ENCODE peak calls at places on chromosomes 11 and 22, in seven cellular contexts. K is SK-N-SH, U is HepG2, Q is HCT116, O is K562, R is GM12878, Y is H1. P is an unnamed sample.

GRCh38 chr11:16356751-16357365 is 512 bp upstream of the SOX6 start:
- DNase-seq in K (no peak), U (no peak), Q (no peak), O (no peak), R (no peak), Y (no peak), P (no peak)

GRCh38 chr11:34012734-34013133 is 38.8 kb upstream of the CAPRIN1 start:
- DNase-seq in K (no peak), U (no peak), Q (no peak), O (no peak), R (no peak), Y (no peak), P (no peak)

GRCh38 chr11:118476676-118477075 is 40.4 kb downstream of the KMT2A start:
- DNase-seq in K (no peak), U (no peak), Q (no peak), O (no peak), R (no peak), Y (no peak), P (no peak)

GRCh38 chr11:8317164-8317563 is 53.5 kb upstream of the LMO1 start:
- DNase-seq in K (no peak), U (no peak), Q (no peak), O (no peak), R (no peak), Y (no peak), P (no peak)

GRCh38 chr11:107139396-107139795 is 121.1 kb upstream of the GUCY1A2 start:
- DNase-seq in K (no peak), U (no peak), Q (no peak), O (no peak), R (no peak), Y (no peak), P (no peak)

GRCh38 chr11:1779806-1780699 is 16.3 kb upstream of the CTSD start:
- DNase-seq in K (peak; percentile 21), U (no peak), Q (no peak), O (no peak), R (no peak), Y (no peak), P (no peak)

GRCh38 chr11:43735931-43736330 is 55.4 kb downstream of the HSD17B12 start:
- DNase-seq in K (no peak), U (no peak), Q (no peak), O (no peak), R (no peak), Y (no peak), P (no peak)

GRCh38 chr11:90845126-90845525 is 622.3 kb upstream of the CHORDC1 start:
- DNase-seq in K (no peak), U (no peak), Q (no peak), O (no peak), R (no peak), Y (no peak), P (no peak)

DNA sequence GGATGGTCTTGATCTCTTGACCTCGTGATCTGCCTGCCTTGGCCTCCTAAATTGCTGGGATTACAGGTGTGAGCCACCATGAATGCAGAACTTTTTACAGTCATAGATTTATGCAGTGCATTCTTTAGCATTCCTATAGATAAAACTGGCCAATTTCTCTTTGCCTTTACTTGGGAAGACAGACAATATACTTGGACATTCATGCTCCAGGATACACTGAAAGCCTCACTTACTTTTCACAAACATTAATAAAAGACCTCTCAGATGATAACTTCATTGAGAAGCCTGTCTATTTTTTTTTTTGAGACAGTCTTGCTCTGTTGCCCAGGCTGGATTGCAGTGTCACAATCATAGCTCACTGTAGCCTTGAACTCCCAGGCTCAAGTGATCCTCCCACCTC is 12.3 kb upstream of the CLTCL1 start:
- DNase-seq in K (no peak), U (no peak), Q (no peak), O (no peak), R (no peak), Y (no peak), P (no peak)
- TF ChIP-seq SIN3A in K (no peak), U (no peak), Q (no peak), O (no peak), R (no peak), Y (no peak), P (no peak)

DNA sequence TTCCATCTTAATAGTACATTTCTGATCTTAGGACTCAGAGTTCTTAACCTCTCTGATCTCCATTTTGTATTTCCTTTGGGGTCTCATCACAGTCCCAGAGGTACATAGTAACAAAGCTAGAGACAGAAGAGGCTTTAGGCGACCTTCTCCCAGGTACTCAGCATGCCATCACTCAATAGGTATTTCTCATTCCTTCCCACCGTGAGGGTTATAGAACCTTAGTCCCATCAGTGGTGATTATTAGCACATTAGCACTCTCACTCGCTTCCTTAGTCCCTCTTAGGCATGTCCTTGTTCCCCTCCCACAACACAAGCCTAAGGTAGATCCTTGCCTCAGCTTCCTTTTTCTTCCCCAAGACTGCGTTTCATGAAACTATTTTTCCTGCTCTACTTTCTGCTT is 14.7 kb downstream of the SWAP70 start:
- DNase-seq in K (no peak), U (no peak), Q (no peak), O (no peak), R (no peak), Y (no peak), P (no peak)
- TF ChIP-seq SIN3A in K (no peak), U (no peak), Q (no peak), O (no peak), R (no peak), Y (no peak), P (no peak)

GRCh38 chr11:100328626-100329340 is 358.3 kb upstream of the ARHGAP42 start:
- DNase-seq in K (no peak), U (no peak), Q (no peak), O (no peak), R (no peak), Y (no peak), P (no peak)

DNA sequence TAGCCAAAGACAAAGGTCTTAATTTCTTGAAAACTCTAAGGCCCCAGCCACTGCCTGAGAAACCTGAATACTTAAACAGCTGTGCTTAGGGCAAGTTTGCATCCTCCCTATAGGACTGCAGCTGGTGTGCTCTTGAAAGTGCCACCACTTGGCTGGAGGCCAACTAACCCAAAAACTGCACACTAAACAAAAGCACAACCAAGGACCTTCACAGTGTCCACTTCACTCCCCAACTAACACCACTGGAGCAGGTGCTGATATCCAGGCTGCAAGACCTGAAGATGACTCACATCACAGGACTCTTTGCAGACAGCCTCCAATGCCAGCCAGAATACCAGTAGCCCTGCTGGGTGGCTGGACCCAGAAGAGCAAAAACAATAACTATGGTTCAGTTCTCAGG is 357.7 kb upstream of the ARHGAP42 start:
- DNase-seq in K (no peak), U (no peak), Q (no peak), O (no peak), R (no peak), Y (no peak), P (no peak)
- TF ChIP-seq SIN3A in K (no peak), U (no peak), Q (no peak), O (no peak), R (no peak), Y (no peak), P (no peak)

GRCh38 chr11:10657308-10658271 is 36.0 kb downstream of the IRAG1 start:
- DNase-seq in K (no peak), U (no peak), Q (no peak), O (peak; percentile 76), R (peak; percentile 57), Y (no peak), P (no peak)
- TF ChIP-seq SIN3A in K (no peak), U (no peak), Q (no peak), O (no peak), R (no peak), Y (no peak), P (no peak)

P was measured in Panc1.